ENCODE peak calls at places on chromosome 3, in eight cellular contexts. E is B cell; Z is GM12892; H is AG09319; V is activated CD4-positive, alpha-beta T cell treated with anti-CD3 and anti-CD28 coated beads for 1 hour; K is activated CD8-positive, alpha-beta memory T cell treated with anti-CD3 and anti-CD28 coated beads for 48 hours; M is esophagus muscularis mucosa; B is NCI-H2171 treated with DMSO at 0.1 percent for 48 hours. A is an unnamed sample.
A peak's percentile ranks its signal among the peaks of the same experiment; 100 is the strongest.

GRCh38 chr3:86973440-86973839 is 17.5 kb downstream of the VGLL3 start:
- DNase-seq in Z (no peak), E (no peak), V (no peak), H (no peak), K (no peak), B (no peak), M (no peak), A (no peak)

GRCh38 chr3:9970020-9970652 is 16.5 kb downstream of the EMC3 start:
- DNase-seq in Z (no peak), B (no peak), K (no peak), E (no peak), H (no peak), M (no peak), V (no peak), A (no peak)

GRCh38 chr3:56369914-56370313 is 98.4 kb downstream of the ERC2 start:
- DNase-seq in Z (no peak), V (no peak), E (no peak), K (no peak), M (no peak), B (no peak), H (no peak), A (no peak)

GRCh38 chr3:120823156-120823555 is 80.6 kb downstream of the GTF2E1 start:
- DNase-seq in K (no peak), B (no peak), Z (no peak), H (no peak), V (no peak), M (no peak), E (no peak), A (no peak)

GRCh38 chr3:112629425-112629824 is 11.5 kb downstream of the CCDC80 start:
- DNase-seq in Z (no peak), K (no peak), V (no peak), E (no peak), M (no peak), B (peak; percentile 61), H (peak; percentile 85), A (no peak)

GRCh38 chr3:188946351-188946750 is 225.4 kb upstream of the TPRG1 start:
- DNase-seq in Z (no peak), H (no peak), B (no peak), E (no peak), M (peak; percentile 86), K (no peak), V (no peak), A (no peak)

GRCh38 chr3:61538486-61538885 is 22.9 kb upstream of the PTPRG start:
- DNase-seq in E (no peak), K (no peak), V (no peak), Z (no peak), H (no peak), M (no peak), B (no peak), A (no peak)

GRCh38 chr3:141796436-141797166 is 33.4 kb downstream of the GRK7 start:
- DNase-seq in H (no peak), Z (peak; percentile 51), V (peak; percentile 67), K (peak; percentile 26), E (peak; percentile 84), B (peak; percentile 5), M (no peak), A (peak; percentile 57)

GRCh38 chr3:16978234-16978920 is 93.6 kb downstream of the PLCL2 start:
- DNase-seq in Z (no peak), K (no peak), H (no peak), B (no peak), M (no peak), E (no peak), V (no peak), A (no peak)

GRCh38 chr3:78988324-78988723 is 779.5 kb downstream of the ROBO1 start:
- DNase-seq in B (peak; percentile 21), V (no peak), K (no peak), E (no peak), M (no peak), H (no peak), Z (no peak), A (no peak)

GRCh38 chr3:114609952-114610351 is 316.1 kb downstream of the TIGIT start:
- DNase-seq in H (no peak), B (no peak), M (no peak), K (no peak), V (no peak), E (no peak), Z (no peak), A (no peak)

GRCh38 chr3:48949376-48949717 is 30.7 kb downstream of the ARIH2 start:
- DNase-seq in H (no peak), Z (no peak), M (no peak), E (no peak), K (no peak), B (no peak), V (no peak), A (no peak)

GRCh38 chr3:181952221-181952620 is 240.5 kb downstream of the SOX2 start:
- DNase-seq in B (no peak), H (no peak), M (no peak), Z (no peak), K (no peak), V (no peak), E (no peak), A (no peak)

GRCh38 chr3:193388371-193388770 is 9.8 kb upstream of the ATP13A5 start:
- DNase-seq in M (peak; percentile 72), Z (no peak), H (no peak), K (no peak), B (no peak), V (no peak), E (no peak), A (no peak)

GRCh38 chr3:65828706-65829105 is 210.0 kb downstream of the MAGI1 start:
- DNase-seq in E (no peak), Z (no peak), V (no peak), H (no peak), B (no peak), K (no peak), M (no peak), A (no peak)

GRCh38 chr3:11455977-11456376 is 183.8 kb downstream of the ATG7 start:
- DNase-seq in K (no peak), Z (no peak), V (no peak), H (no peak), E (no peak), M (no peak), B (no peak), A (no peak)

GRCh38 chr3:175105066-175105465 is 245.9 kb downstream of the NAALADL2 start:
- DNase-seq in V (no peak), H (no peak), Z (no peak), M (no peak), K (no peak), E (no peak), B (no peak), A (no peak)

GRCh38 chr3:153042088-153042487 is 119.9 kb upstream of the RAP2B start:
- DNase-seq in Z (no peak), B (no peak), V (no peak), M (no peak), H (no peak), E (no peak), K (no peak), A (no peak)

GRCh38 chr3:105618561-105618960 is 250.3 kb downstream of the CBLB start:
- DNase-seq in V (no peak), K (no peak), H (no peak), E (no peak), Z (no peak), M (no peak), B (no peak), A (no peak)

GRCh38 chr3:2477635-2478034 is 379.0 kb downstream of the CNTN4 start:
- DNase-seq in V (no peak), M (no peak), Z (no peak), E (no peak), K (no peak), B (no peak), H (no peak), A (no peak)

GRCh38 chr3:72352176-72352575 is 496.1 kb downstream of the SHQ1 start:
- DNase-seq in E (peak; percentile 24), Z (no peak), M (no peak), H (no peak), K (no peak), V (no peak), B (no peak), A (no peak)

GRCh38 chr3:183252973-183253363 is at the start of gene B3GNT5:
- DNase-seq in H (no peak), B (peak; percentile 26), V (peak; percentile 12), Z (no peak), K (no peak), M (no peak), E (no peak), A (no peak)

GRCh38 chr3:25427155-25428002 is 684 bp upstream of the RARB start:
- DNase-seq in H (no peak), Z (no peak), M (no peak), K (no peak), V (no peak), B (no peak), E (no peak), A (no peak)

GRCh38 chr3:41026394-41027177 is 172.7 kb upstream of the CTNNB1 start:
- DNase-seq in Z (no peak), K (no peak), V (no peak), H (no peak), E (no peak), M (no peak), B (no peak), A (no peak)